ENCODE peak calls at places on chromosomes 12 and 14, in nine cellular contexts. H, W, L, T, S, F, A, K and J are unnamed samples.

GRCh38 chr12:52249041-52249461 is 16.0 kb downstream of the KRT7 start:
- DNase-seq in H (no peak), W (peak), L (no peak), T (no peak), S (no peak), F (no peak), A (no peak), K (no peak), J (no peak)

GRCh38 chr14:69674546-69675245 is 63.3 kb downstream of the SUSD6 start:
- DNase-seq in H (no peak), W (no peak), L (peak), T (no peak), S (no peak), F (no peak), A (no peak), K (no peak), J (no peak)

GRCh38 chr14:98834119-98834518 is 437.9 kb downstream of the BCL11B start:
- DNase-seq in H (no peak), W (no peak), L (no peak), T (no peak), S (no peak), F (no peak), A (no peak), K (no peak), J (no peak)

GRCh38 chr12:58225067-58225877 is 283.9 kb downstream of the ATP23 start:
- DNase-seq in H (no peak), W (no peak), L (peak), T (no peak), S (no peak), F (no peak), A (no peak), K (peak), J (no peak)

GRCh38 chr12:123941485-123942276 is 30.9 kb downstream of the CCDC92 start:
- DNase-seq in H (no peak), W (no peak), L (no peak), T (no peak), S (no peak), F (no peak), A (no peak), K (no peak), J (peak)

GRCh38 chr14:55671641-55672040 is 91.6 kb downstream of the KTN1 start:
- DNase-seq in H (no peak), W (no peak), L (no peak), T (no peak), S (no peak), F (no peak), A (no peak), K (no peak), J (no peak)

GRCh38 chr12:52539821-52540173 is 13.1 kb downstream of the KRT71 start:
- DNase-seq in H (no peak), W (no peak), L (no peak), T (no peak), S (no peak), F (no peak), A (no peak), K (no peak), J (no peak)

GRCh38 chr12:10618338-10618987 is 5.1 kb upstream of the MAGOHB start:
- DNase-seq in H (no peak), W (no peak), L (peak), T (no peak), S (peak), F (no peak), A (peak), K (no peak), J (no peak)

GRCh38 chr12:108386704-108387360 is 47.7 kb upstream of the CMKLR1 start:
- DNase-seq in H (no peak), W (no peak), L (no peak), T (peak), S (no peak), F (no peak), A (no peak), K (no peak), J (no peak)

GRCh38 chr12:105659355-105660075 is 329.0 kb downstream of the C12orf75 start:
- DNase-seq in H (no peak), W (no peak), L (peak), T (no peak), S (no peak), F (no peak), A (no peak), K (no peak), J (no peak)

GRCh38 chr14:64721391-64721791 is 17.2 kb downstream of the PLEKHG3 start:
- DNase-seq in H (no peak), W (peak), L (peak), T (no peak), S (no peak), F (no peak), A (no peak), K (no peak), J (no peak)

GRCh38 chr14:103347091-103347815 is 13.2 kb downstream of the EIF5 start:
- DNase-seq in H (no peak), W (no peak), L (no peak), T (no peak), S (no peak), F (peak), A (no peak), K (peak), J (no peak)
- TF ChIP-seq POLR2AphosphoS5 in H (peak), W (no peak), L (no peak), T (no peak), S (no peak), F (no peak), A (no peak), K (no peak), J (no peak)

GRCh38 chr14:43983721-43984120 is 523.4 kb downstream of the FSCB start:
- DNase-seq in H (no peak), W (no peak), L (no peak), T (no peak), S (no peak), F (no peak), A (no peak), K (no peak), J (no peak)
- TF ChIP-seq POLR2AphosphoS5 in H (no peak), W (no peak), L (no peak), T (no peak), S (no peak), F (no peak), A (no peak), K (no peak), J (no peak)

GRCh38 chr12:102643871-102644551 is 163.6 kb upstream of the IGF1 start:
- DNase-seq in H (no peak), W (no peak), L (no peak), T (no peak), S (no peak), F (no peak), A (no peak), K (no peak), J (no peak)

GRCh38 chr12:102642199-102642598 is 161.8 kb upstream of the IGF1 start:
- DNase-seq in H (no peak), W (no peak), L (no peak), T (no peak), S (no peak), F (no peak), A (no peak), K (no peak), J (peak)

DNA sequence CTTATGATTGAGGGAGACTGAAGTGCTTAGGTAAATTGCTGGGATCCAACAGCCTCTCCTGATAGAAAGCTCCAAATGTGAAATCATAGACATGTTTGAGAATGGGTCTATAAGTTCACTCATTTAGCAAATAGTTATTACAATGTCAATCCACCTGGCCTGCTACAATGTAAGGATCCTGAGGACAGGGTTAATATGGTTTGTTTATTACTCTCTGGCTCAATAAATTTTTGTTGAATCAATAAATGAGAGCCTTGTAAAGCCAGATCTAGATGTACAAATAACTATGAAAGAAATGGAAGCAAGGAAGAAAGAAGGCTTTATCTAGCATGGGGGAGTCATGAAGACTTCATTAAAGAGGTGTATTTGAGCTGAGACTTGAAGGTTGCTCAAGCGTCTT is 165.6 kb upstream of the IGF1 start:
- DNase-seq in H (no peak), W (no peak), L (no peak), T (no peak), S (no peak), F (no peak), A (no peak), K (no peak), J (no peak)
- TF ChIP-seq POLR2AphosphoS5 in H (no peak), W (no peak), L (no peak), T (no peak), S (no peak), F (no peak), A (no peak), K (no peak), J (no peak)

GRCh38 chr12:14946856-14947255 is 8.5 kb upstream of the ERP27 start:
- DNase-seq in H (no peak), W (no peak), L (peak), T (no peak), S (no peak), F (no peak), A (no peak), K (no peak), J (no peak)

GRCh38 chr12:14950421-14950820 is 11.0 kb downstream of the ARHGDIB start:
- DNase-seq in H (no peak), W (no peak), L (no peak), T (no peak), S (no peak), F (no peak), A (no peak), K (no peak), J (no peak)

GRCh38 chr12:14950982-14951746 is 10.2 kb downstream of the ARHGDIB start:
- DNase-seq in H (no peak), W (no peak), L (no peak), T (no peak), S (peak), F (peak), A (no peak), K (peak), J (no peak)

GRCh38 chr12:14949631-14950030 is 11.3 kb upstream of the ERP27 start:
- DNase-seq in H (no peak), W (no peak), L (no peak), T (no peak), S (no peak), F (no peak), A (no peak), K (no peak), J (no peak)

GRCh38 chr12:14948672-14949071 is 10.3 kb upstream of the ERP27 start:
- DNase-seq in H (peak), W (no peak), L (peak), T (no peak), S (no peak), F (peak), A (no peak), K (no peak), J (no peak)
- TF ChIP-seq POLR2AphosphoS5 in H (peak), W (no peak), L (peak), T (no peak), S (no peak), F (no peak), A (no peak), K (no peak), J (peak)

GRCh38 chr12:132103542-132104308 is 40.4 kb downstream of the DDX51 start:
- DNase-seq in H (no peak), W (no peak), L (no peak), T (no peak), S (no peak), F (no peak), A (no peak), K (no peak), J (no peak)
- TF ChIP-seq POLR2AphosphoS5 in H (no peak), W (no peak), L (no peak), T (no peak), S (no peak), F (no peak), A (no peak), K (no peak), J (no peak)

GRCh38 chr12:2844786-2845185 is 10.0 kb upstream of the NRIP2 start:
- DNase-seq in H (no peak), W (no peak), L (no peak), T (no peak), S (no peak), F (no peak), A (no peak), K (no peak), J (no peak)

GRCh38 chr12:2841056-2841455 is 6.2 kb upstream of the NRIP2 start:
- DNase-seq in H (no peak), W (no peak), L (no peak), T (peak), S (no peak), F (no peak), A (no peak), K (no peak), J (no peak)

GRCh38 chr12:2842948-2843347 is 8.1 kb upstream of the NRIP2 start:
- DNase-seq in H (no peak), W (no peak), L (no peak), T (no peak), S (no peak), F (no peak), A (no peak), K (no peak), J (no peak)

DNA sequence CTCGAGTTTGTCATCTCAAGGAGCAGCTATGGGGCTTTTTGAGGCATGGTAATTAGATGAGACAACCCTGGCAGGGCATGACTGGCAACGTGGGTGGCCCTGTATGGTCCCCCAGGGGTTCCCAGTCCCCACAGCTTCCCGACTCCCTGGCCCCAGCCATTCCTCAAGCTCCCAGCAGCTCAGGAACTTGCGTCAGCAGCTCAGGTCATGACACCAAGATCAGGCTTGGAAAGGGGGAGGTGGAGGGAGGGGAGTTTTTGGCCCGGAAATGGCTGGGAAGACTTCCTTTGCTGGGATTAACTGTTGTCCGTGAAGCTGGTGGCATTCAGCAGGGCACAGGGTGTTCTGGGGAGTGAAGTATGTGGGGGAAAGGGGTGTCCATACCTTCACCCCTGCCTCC is 10.4 kb upstream of the NRIP2 start:
- DNase-seq in H (no peak), W (no peak), L (peak), T (no peak), S (no peak), F (peak), A (no peak), K (no peak), J (no peak)
- TF ChIP-seq POLR2AphosphoS5 in H (no peak), W (no peak), L (peak), T (no peak), S (no peak), F (no peak), A (no peak), K (no peak), J (no peak)

GRCh38 chr14:76537912-76538647 is 162.1 kb downstream of the ESRRB start:
- DNase-seq in H (no peak), W (no peak), L (no peak), T (peak), S (no peak), F (no peak), A (no peak), K (no peak), J (no peak)

GRCh38 chr14:76546426-76547221 is 170.7 kb downstream of the ESRRB start:
- DNase-seq in H (peak), W (no peak), L (peak), T (peak), S (peak), F (peak), A (peak), K (peak), J (no peak)

GRCh38 chr14:76538648-76539008 is 162.7 kb downstream of the ESRRB start:
- DNase-seq in H (no peak), W (no peak), L (no peak), T (no peak), S (no peak), F (no peak), A (no peak), K (no peak), J (no peak)

GRCh38 chr14:76539130-76539529 is 163.2 kb downstream of the ESRRB start:
- DNase-seq in H (no peak), W (no peak), L (no peak), T (no peak), S (no peak), F (no peak), A (no peak), K (no peak), J (no peak)

DNA sequence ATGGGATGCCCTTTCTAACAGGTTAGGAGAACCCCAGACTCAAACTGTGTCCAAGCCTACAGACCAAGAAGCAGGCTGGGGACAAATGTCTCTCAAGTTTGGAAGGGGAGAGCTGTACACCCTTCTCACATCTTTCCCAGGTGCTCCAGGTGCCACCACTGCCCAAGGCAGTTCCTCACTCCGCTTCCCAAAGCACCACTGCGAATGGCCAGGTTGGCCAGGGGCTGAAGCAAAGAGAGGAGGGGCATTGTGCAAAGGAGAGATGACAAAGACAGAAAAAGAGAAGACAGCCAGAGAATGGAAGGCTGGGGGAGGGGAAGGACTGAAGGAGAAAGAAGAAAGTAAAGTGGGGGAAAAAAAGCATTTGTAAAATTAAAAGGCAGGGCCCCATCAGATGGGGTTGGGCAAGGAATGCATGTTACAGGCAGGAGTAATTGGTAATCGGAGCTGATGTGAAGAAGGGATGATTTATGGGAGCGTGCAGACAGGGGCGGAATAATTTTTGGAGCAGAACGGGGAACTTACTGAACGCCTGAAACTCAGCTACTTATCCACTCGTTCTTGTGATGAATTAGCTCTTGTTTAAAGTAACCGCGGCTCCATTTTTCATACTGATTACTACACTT is 165.8 kb downstream of the ESRRB start:
- DNase-seq in H (no peak), W (no peak), L (no peak), T (no peak), S (no peak), F (no peak), A (no peak), K (no peak), J (no peak)
- TF ChIP-seq POLR2AphosphoS5 in H (no peak), W (no peak), L (no peak), T (no peak), S (no peak), F (no peak), A (no peak), K (no peak), J (no peak)